ENCODE peak calls at places on chromosome 13, in eight cellular contexts. Z is heart right ventricle; Y is HAP-1; R is stimulated activated CD8-positive, alpha-beta memory T cell treated with anti-CD3 and anti-CD28 coated beads, Interleukin-7, amount 100 ng/mL, for 48 hours; M is esophagus squamous epithelium; A is RWPE1; P is naive B cell; G is activated CD4-positive, CD25-positive, alpha-beta regulatory T cell. S is an unnamed sample.

GRCh38 chr13:23279321-23279720 is 98.5 kb downstream of the SGCG start:
- DNase-seq in M (no peak), Z (no peak), R (no peak), P (no peak), A (no peak), G (no peak), Y (no peak), S (no peak)

GRCh38 chr13:22173605-22174004 is 502.7 kb downstream of the FGF9 start:
- DNase-seq in R (no peak), Z (no peak), M (no peak), A (peak), Y (no peak), P (no peak), G (no peak), S (no peak)

GRCh38 chr13:101751488-101751887 is 299.0 kb downstream of the ITGBL1 start:
- DNase-seq in P (no peak), A (peak), Y (no peak), R (no peak), M (no peak), G (no peak), Z (no peak), S (no peak)

GRCh38 chr13:82370306-82370705 is 1512.0 kb downstream of the SLITRK1 start:
- DNase-seq in M (no peak), P (no peak), R (no peak), Y (no peak), A (peak), Z (no peak), G (no peak), S (no peak)

GRCh38 chr13:26589754-26590153 is 32.3 kb downstream of the WASF3 start:
- DNase-seq in G (no peak), Z (peak), P (no peak), A (no peak), Y (no peak), M (no peak), R (no peak), S (no peak)

GRCh38 chr13:24338721-24339120 is 29.3 kb downstream of the C1QTNF9 start:
- DNase-seq in G (no peak), Y (no peak), M (no peak), A (no peak), P (no peak), R (no peak), Z (no peak), S (no peak)

GRCh38 chr13:38421590-38422560 is 72.2 kb downstream of the UFM1 start:
- DNase-seq in A (peak), Y (no peak), G (no peak), P (no peak), Z (no peak), M (no peak), R (no peak), S (no peak)

GRCh38 chr13:46712524-46712923 is 84.4 kb downstream of the ESD start:
- DNase-seq in P (no peak), M (no peak), Z (no peak), Y (no peak), R (no peak), A (no peak), G (no peak), S (no peak)

GRCh38 chr13:108086678-108087077 is 128.7 kb downstream of the LIG4 start:
- DNase-seq in A (no peak), R (no peak), Y (peak), G (no peak), Z (no peak), M (no peak), P (no peak), S (no peak)

GRCh38 chr13:111484959-111485358 is 164.5 kb downstream of the TEX29 start:
- DNase-seq in R (no peak), Y (no peak), Z (no peak), M (no peak), P (no peak), G (no peak), A (no peak), S (no peak)

GRCh38 chr13:74221752-74222151 is 87.5 kb upstream of the KLF12 start:
- DNase-seq in Z (no peak), A (no peak), R (no peak), P (no peak), Y (no peak), G (no peak), M (no peak), S (no peak)

GRCh38 chr13:64007334-64007733 is 2591.7 kb upstream of the PCDH20 start:
- DNase-seq in G (no peak), P (no peak), A (no peak), Y (no peak), Z (no peak), M (no peak), R (no peak), S (no peak)

GRCh38 chr13:27419333-27419732 is 5.1 kb upstream of the GTF3A start:
- DNase-seq in R (no peak), Z (no peak), P (no peak), M (no peak), A (peak), G (no peak), Y (no peak), S (no peak)